ENCODE peak calls at places on chromosome 18, in five cellular contexts. O, E, G, F and N are unnamed samples. For H3F3A, the result is how much of the 10 kb centered on the place peaks cover.

GRCh38 chr18:6521804-6522418 is 107.2 kb upstream of the L3MBTL4 start:
- DNase-seq in O (peak), E (peak), G (peak), F (peak), N (peak)

GRCh38 chr18:9405977-9406376 is 69.3 kb upstream of the RALBP1 start:
- DNase-seq in O (no peak), E (no peak), G (no peak), F (no peak), N (no peak)

GRCh38 chr18:55539240-55539639 is 48.8 kb downstream of the TCF4 start:
- DNase-seq in O (no peak), E (no peak), G (no peak), F (peak), N (no peak)

GRCh38 chr18:312415-312814 is 44.6 kb upstream of the THOC1 start:
- DNase-seq in O (peak), E (no peak), G (no peak), F (no peak), N (no peak)

GRCh38 chr18:33355263-33355662 is 85.3 kb downstream of the CCDC178 start:
- DNase-seq in O (peak), E (no peak), G (no peak), F (no peak), N (no peak)

GRCh38 chr18:77127769-77128671 is 4.6 kb downstream of the MBP start:
- DNase-seq in O (no peak), E (no peak), G (no peak), F (peak), N (peak)

GRCh38 chr18:43279015-43279758 is 1.9 kb upstream of the SYT4 start:
- DNase-seq in O (peak), E (peak), G (no peak), F (no peak), N (no peak)

GRCh38 chr18:45686892-45687611 is 36.9 kb upstream of the SLC14A1 start:
- DNase-seq in O (no peak), E (no peak), G (peak), F (no peak), N (no peak)

GRCh38 chr18:63592506-63592905 is 5.4 kb downstream of the SERPINB13 start:
- DNase-seq in O (no peak), E (no peak), G (no peak), F (peak), N (no peak)

GRCh38 chr18:77108001-77108692 is 24.4 kb downstream of the MBP start:
- DNase-seq in O (peak), E (no peak), G (peak), F (no peak), N (no peak)

GRCh38 chr18:59959079-59959478 is 59.3 kb downstream of the PMAIP1 start:
- DNase-seq in O (no peak), E (no peak), G (no peak), F (peak), N (no peak)

GRCh38 chr18:4241218-4241617 is 213.9 kb downstream of the DLGAP1 start:
- DNase-seq in O (no peak), E (peak), G (no peak), F (no peak), N (no peak)

GRCh38 chr18:74252032-74252380 is 39.8 kb downstream of the CYB5A start:
- DNase-seq in O (no peak), E (no peak), G (no peak), F (peak), N (peak)

GRCh38 chr18:3217930-3218647 is 1.7 kb downstream of the MYOM1 start:
- DNase-seq in O (no peak), E (peak), G (no peak), F (peak), N (peak)

GRCh38 chr18:34913837-34914755 is 127.1 kb upstream of the MAPRE2 start:
- DNase-seq in O (no peak), E (no peak), G (no peak), F (no peak), N (no peak)

GRCh38 chr18:3354506-3354905 is 92.6 kb downstream of the MYL12B start:
- DNase-seq in O (no peak), E (no peak), G (no peak), F (no peak), N (no peak)

GRCh38 chr18:39455300-39455699 is 1889.7 kb upstream of the CELF4 start:
- DNase-seq in O (no peak), E (no peak), G (no peak), F (peak), N (peak)

GRCh38 chr18:25310045-25310444 is 41.9 kb downstream of the ZNF521 start:
- DNase-seq in O (peak), E (peak), G (peak), F (peak), N (no peak)

GRCh38 chr18:36162981-36163380 is 24.3 kb upstream of the MOCOS start:
- DNase-seq in O (no peak), E (no peak), G (no peak), F (no peak), N (no peak)

GRCh38 chr18:36155960-36156757 is 26.5 kb downstream of the ELP2 start:
- DNase-seq in O (no peak), E (no peak), G (no peak), F (no peak), N (no peak)

GRCh38 chr18:36157441-36157840 is 27.7 kb downstream of the ELP2 start:
- DNase-seq in O (no peak), E (no peak), G (no peak), F (no peak), N (no peak)

GRCh38 chr18:36153771-36154170 is 24.1 kb downstream of the ELP2 start:
- DNase-seq in O (no peak), E (no peak), G (no peak), F (no peak), N (no peak)

GRCh38 chr18:36158261-36158867 is 28.7 kb downstream of the ELP2 start:
- DNase-seq in O (no peak), E (no peak), G (no peak), F (no peak), N (no peak)
- H3F3A ChIP-seq in O (under half), E (under half), G (under half), F (under half), N (under half)

GRCh38 chr18:50558948-50559749 is 738 bp upstream of the MAPK4 start:
- DNase-seq in O (peak), E (peak), G (no peak), F (no peak), N (no peak)
- TF ChIP-seq EZH2 in O (no peak), E (peak), G (no peak), F (no peak), N (no peak)

GRCh38 chr18:51617572-51618260 is 420.2 kb upstream of the MEX3C start:
- DNase-seq in O (no peak), E (no peak), G (no peak), F (peak), N (no peak)
- H2AFZ ChIP-seq in O (no peak), E (no peak), G (no peak), F (no peak), N (no peak)

DNA sequence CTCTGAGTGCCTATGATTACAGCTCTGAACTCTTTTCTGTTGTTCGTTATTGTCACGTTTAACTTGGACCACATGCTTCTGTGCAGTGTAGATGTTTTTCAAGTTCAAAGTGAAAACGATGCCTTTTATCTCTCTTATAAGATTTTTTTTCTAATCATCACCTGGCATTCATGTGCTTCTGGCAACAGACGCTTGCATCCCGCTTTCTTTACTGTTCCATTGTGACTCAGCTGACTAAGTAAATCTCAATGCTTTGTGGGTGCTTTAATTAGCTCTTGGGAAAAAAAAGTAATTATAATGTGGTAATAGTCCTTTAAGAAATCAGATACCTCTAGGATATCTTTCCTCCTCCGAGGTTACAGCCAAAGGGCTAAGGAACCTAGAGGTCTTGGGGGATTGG is 31.2 kb upstream of the RMP24 start:
- DNase-seq in O (no peak), E (no peak), G (no peak), F (no peak), N (no peak)
- H3F3A ChIP-seq in O (under half), E (under half), G (under half), F (under half), N (under half)